ENCODE peak calls at places on chromosomes 13 and 19, in six cellular contexts. One of them, this sample, is unnamed. For H3K27me3, the result is how much of the 10 kb centered on the place peaks cover.

GRCh38 chr19:3207466-3208242 is 16.8 kb upstream of the CELF5 start:
- DNase-seq in neuronal stem cell: no peak
- DNase-seq in heart left ventricle: no peak
- DNase-seq in body of pancreas: no peak
- DNase-seq in WERI-Rb-1: peak
- DNase-seq in heart right ventricle: no peak
- DNase-seq in this sample: peak

GRCh38 chr19:18416778-18417249 is 2.4 kb upstream of the SSBP4 start:
- DNase-seq in neuronal stem cell: peak
- DNase-seq in heart left ventricle: peak
- DNase-seq in body of pancreas: peak
- DNase-seq in WERI-Rb-1: peak
- DNase-seq in heart right ventricle: peak
- DNase-seq in this sample: peak

GRCh38 chr13:85260896-85261295 is 538.3 kb downstream of the SLITRK6 start:
- DNase-seq in neuronal stem cell: no peak
- DNase-seq in heart left ventricle: no peak
- DNase-seq in body of pancreas: no peak
- DNase-seq in WERI-Rb-1: no peak
- DNase-seq in heart right ventricle: no peak
- DNase-seq in this sample: no peak

GRCh38 chr13:46885018-46885417 is 11.8 kb downstream of the HTR2A start:
- DNase-seq in neuronal stem cell: no peak
- DNase-seq in heart left ventricle: no peak
- DNase-seq in body of pancreas: no peak
- DNase-seq in WERI-Rb-1: no peak
- DNase-seq in heart right ventricle: no peak
- DNase-seq in this sample: no peak

GRCh38 chr19:51799998-51800848 is 5.3 kb downstream of the FPR3 start:
- DNase-seq in neuronal stem cell: no peak
- DNase-seq in heart left ventricle: peak
- DNase-seq in body of pancreas: peak
- DNase-seq in WERI-Rb-1: no peak
- DNase-seq in heart right ventricle: peak
- DNase-seq in this sample: no peak

GRCh38 chr19:51365211-51366049 is 758 bp downstream of the ETFB start:
- DNase-seq in neuronal stem cell: no peak
- DNase-seq in heart left ventricle: no peak
- DNase-seq in body of pancreas: peak
- DNase-seq in WERI-Rb-1: no peak
- DNase-seq in heart right ventricle: peak
- DNase-seq in this sample: no peak

GRCh38 chr13:98549006-98549727 is 27.7 kb downstream of the STK24 start:
- DNase-seq in neuronal stem cell: no peak
- DNase-seq in heart left ventricle: no peak
- DNase-seq in body of pancreas: no peak
- DNase-seq in WERI-Rb-1: no peak
- DNase-seq in heart right ventricle: no peak
- DNase-seq in this sample: no peak

GRCh38 chr19:29048873-29049272 is 164.1 kb downstream of the UQCRFS1 start:
- DNase-seq in neuronal stem cell: no peak
- DNase-seq in heart left ventricle: no peak
- DNase-seq in body of pancreas: no peak
- DNase-seq in WERI-Rb-1: no peak
- DNase-seq in heart right ventricle: no peak
- DNase-seq in this sample: no peak

GRCh38 chr13:51122868-51123267 is 11.8 kb upstream of the C13orf42 start:
- DNase-seq in neuronal stem cell: no peak
- DNase-seq in heart left ventricle: no peak
- DNase-seq in body of pancreas: no peak
- DNase-seq in WERI-Rb-1: peak
- DNase-seq in heart right ventricle: no peak
- DNase-seq in this sample: no peak

GRCh38 chr19:36115453-36116343 is at the start of gene TBCB:
- DNase-seq in neuronal stem cell: no peak
- DNase-seq in heart left ventricle: peak
- DNase-seq in body of pancreas: no peak
- DNase-seq in WERI-Rb-1: no peak
- DNase-seq in heart right ventricle: peak
- DNase-seq in this sample: peak

GRCh38 chr19:2969104-2969504 is 8.3 kb upstream of the TLE6 start:
- DNase-seq in neuronal stem cell: no peak
- DNase-seq in heart left ventricle: peak
- DNase-seq in body of pancreas: peak
- DNase-seq in WERI-Rb-1: no peak
- DNase-seq in heart right ventricle: peak
- DNase-seq in this sample: no peak

GRCh38 chr19:3509566-3509989 is 3.5 kb downstream of the FZR1 start:
- DNase-seq in neuronal stem cell: no peak
- DNase-seq in heart left ventricle: no peak
- DNase-seq in body of pancreas: no peak
- DNase-seq in WERI-Rb-1: no peak
- DNase-seq in heart right ventricle: no peak
- DNase-seq in this sample: no peak

GRCh38 chr13:81664872-81665271 is 1323.9 kb upstream of the SPRY2 start:
- DNase-seq in neuronal stem cell: no peak
- DNase-seq in heart left ventricle: no peak
- DNase-seq in body of pancreas: no peak
- DNase-seq in WERI-Rb-1: no peak
- DNase-seq in heart right ventricle: no peak
- DNase-seq in this sample: no peak

GRCh38 chr19:4988770-4989251 is 19.9 kb downstream of the KDM4B start:
- DNase-seq in neuronal stem cell: peak
- DNase-seq in heart left ventricle: no peak
- DNase-seq in body of pancreas: no peak
- DNase-seq in WERI-Rb-1: peak
- DNase-seq in heart right ventricle: peak
- DNase-seq in this sample: peak
- H3K4me3 ChIP-seq in neuronal stem cell: no peak
- H3K4me3 ChIP-seq in heart left ventricle: no peak
- H3K4me3 ChIP-seq in body of pancreas: no peak
- H3K4me3 ChIP-seq in WERI-Rb-1: peak
- H3K4me3 ChIP-seq in heart right ventricle: no peak
- H3K4me3 ChIP-seq in this sample: no peak

DNA sequence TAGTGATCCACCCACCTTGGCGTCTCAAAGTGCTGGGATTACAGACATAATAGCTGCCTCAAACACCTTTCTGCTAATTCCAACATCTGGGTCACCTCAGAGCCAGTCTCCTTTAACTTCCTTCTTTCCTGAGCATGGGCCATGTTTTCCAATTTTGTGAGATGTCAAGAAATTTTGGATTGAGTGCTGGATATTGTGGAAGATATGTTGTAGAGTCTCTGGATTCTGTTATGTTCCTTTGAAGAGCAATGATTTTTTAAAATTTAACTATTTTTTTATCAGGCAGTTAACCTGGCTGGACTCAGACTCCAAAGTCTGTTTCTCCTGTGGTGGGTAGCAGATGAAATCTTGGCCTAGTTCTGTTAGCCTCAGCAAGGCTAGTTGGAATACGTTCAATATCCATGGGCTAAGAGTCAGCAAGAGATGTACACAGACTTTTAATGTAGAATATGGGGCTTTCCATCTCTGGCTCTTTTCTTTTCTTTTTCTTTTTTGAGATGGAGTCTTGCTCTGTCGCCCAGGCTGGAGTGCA is 22.0 kb downstream of the CERS4 start:
- DNase-seq in neuronal stem cell: no peak
- DNase-seq in heart left ventricle: no peak
- DNase-seq in body of pancreas: no peak
- DNase-seq in WERI-Rb-1: no peak
- DNase-seq in heart right ventricle: no peak
- DNase-seq in this sample: no peak
- H3K27me3 ChIP-seq in neuronal stem cell: under half
- H3K27me3 ChIP-seq in heart left ventricle: under half
- H3K27me3 ChIP-seq in body of pancreas: under half
- H3K27me3 ChIP-seq in WERI-Rb-1: under half
- H3K27me3 ChIP-seq in heart right ventricle: under half
- H3K27me3 ChIP-seq in this sample: under half

GRCh38 chr19:54189668-54190502 is 505 bp upstream of the MBOAT7 start:
- DNase-seq in neuronal stem cell: peak
- DNase-seq in heart left ventricle: peak
- DNase-seq in body of pancreas: peak
- DNase-seq in WERI-Rb-1: peak
- DNase-seq in heart right ventricle: peak
- DNase-seq in this sample: peak
- H3K4me3 ChIP-seq in neuronal stem cell: peak
- H3K4me3 ChIP-seq in heart left ventricle: peak
- H3K4me3 ChIP-seq in body of pancreas: peak
- H3K4me3 ChIP-seq in WERI-Rb-1: peak
- H3K4me3 ChIP-seq in heart right ventricle: peak
- H3K4me3 ChIP-seq in this sample: peak

DNA sequence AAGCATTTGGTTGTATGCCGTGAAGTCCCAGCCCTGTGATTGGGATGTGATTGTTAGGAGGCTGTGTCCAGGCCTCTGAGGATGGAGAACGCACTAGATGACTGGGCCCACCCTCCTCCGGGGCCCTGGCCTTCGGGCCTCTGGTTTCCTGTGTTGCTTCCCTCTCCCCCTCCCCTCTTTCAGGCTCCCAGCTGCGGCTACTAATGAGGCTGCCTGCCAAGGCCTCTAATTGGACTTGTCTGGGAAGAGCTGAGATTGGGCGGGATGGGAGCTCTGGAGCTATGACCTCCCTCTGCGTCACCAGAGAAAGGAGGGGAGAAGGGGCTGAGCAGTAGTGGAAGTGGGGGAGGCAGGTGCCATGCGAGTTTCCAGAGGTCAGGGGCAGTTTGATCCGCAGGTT is 9.9 kb downstream of the PTH2 start:
- DNase-seq in neuronal stem cell: no peak
- DNase-seq in heart left ventricle: peak
- DNase-seq in body of pancreas: no peak
- DNase-seq in WERI-Rb-1: no peak
- DNase-seq in heart right ventricle: peak
- DNase-seq in this sample: no peak
- H3K27me3 ChIP-seq in neuronal stem cell: under half
- H3K27me3 ChIP-seq in heart left ventricle: under half
- H3K27me3 ChIP-seq in body of pancreas: under half
- H3K27me3 ChIP-seq in WERI-Rb-1: under half
- H3K27me3 ChIP-seq in heart right ventricle: under half
- H3K27me3 ChIP-seq in this sample: under half

GRCh38 chr13:112617754-112618375 is 29.9 kb upstream of the TUBGCP3 start:
- DNase-seq in neuronal stem cell: no peak
- DNase-seq in heart left ventricle: no peak
- DNase-seq in body of pancreas: no peak
- DNase-seq in WERI-Rb-1: peak
- DNase-seq in heart right ventricle: no peak
- DNase-seq in this sample: no peak

GRCh38 chr13:112623051-112623711 is 35.2 kb upstream of the TUBGCP3 start:
- DNase-seq in neuronal stem cell: no peak
- DNase-seq in heart left ventricle: no peak
- DNase-seq in body of pancreas: no peak
- DNase-seq in WERI-Rb-1: no peak
- DNase-seq in heart right ventricle: no peak
- DNase-seq in this sample: no peak

GRCh38 chr13:112622375-112622774 is 34.4 kb upstream of the TUBGCP3 start:
- DNase-seq in neuronal stem cell: no peak
- DNase-seq in heart left ventricle: no peak
- DNase-seq in body of pancreas: no peak
- DNase-seq in WERI-Rb-1: no peak
- DNase-seq in heart right ventricle: no peak
- DNase-seq in this sample: no peak

GRCh38 chr13:112618501-112618900 is 30.5 kb upstream of the TUBGCP3 start:
- DNase-seq in neuronal stem cell: no peak
- DNase-seq in heart left ventricle: no peak
- DNase-seq in body of pancreas: no peak
- DNase-seq in WERI-Rb-1: peak
- DNase-seq in heart right ventricle: no peak
- DNase-seq in this sample: no peak

DNA sequence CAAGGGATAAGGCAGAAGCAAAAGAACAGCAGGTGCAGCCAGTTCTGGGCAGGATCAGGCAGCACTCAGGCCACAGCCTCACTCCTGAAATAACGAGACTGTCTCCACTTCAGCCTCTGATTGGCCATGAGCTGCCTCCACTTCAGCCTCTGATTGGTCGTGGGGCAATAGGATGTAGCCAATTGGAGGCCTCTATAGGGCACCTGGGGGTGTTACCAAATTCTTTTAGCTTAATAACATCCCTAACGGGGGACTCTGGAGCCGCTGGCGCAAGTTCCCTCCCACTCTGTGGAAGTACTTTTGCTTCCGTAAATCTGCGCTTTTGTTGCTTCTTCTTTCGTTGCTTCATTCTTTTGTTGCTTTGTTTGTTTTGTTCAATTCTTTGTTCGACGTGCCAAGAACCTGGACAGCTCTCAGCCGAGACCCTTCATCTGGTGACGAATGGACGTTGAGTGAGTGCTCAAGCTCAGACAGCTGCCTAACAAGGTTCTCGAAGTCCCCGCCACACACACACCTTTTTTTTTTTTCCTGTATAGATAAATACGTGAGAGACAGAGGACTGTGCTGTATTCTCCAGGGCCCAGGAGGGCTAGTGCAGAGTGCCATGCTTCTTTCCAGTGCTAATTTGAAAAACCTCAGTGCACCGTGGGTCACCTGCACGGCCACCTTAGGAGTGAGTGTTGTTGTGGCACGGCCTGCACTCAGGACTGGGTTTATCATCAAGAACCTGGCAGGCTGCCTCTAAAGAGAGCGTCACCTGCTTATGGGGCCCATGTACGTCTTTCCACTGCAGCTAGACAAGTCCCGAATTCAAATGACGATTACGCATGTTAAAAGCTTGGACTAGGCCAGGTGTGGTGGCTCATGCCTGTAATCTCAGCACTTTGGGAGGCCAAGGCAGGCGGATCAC is 32.0 kb upstream of the TUBGCP3 start:
- DNase-seq in neuronal stem cell: peak
- DNase-seq in heart left ventricle: no peak
- DNase-seq in body of pancreas: no peak
- DNase-seq in WERI-Rb-1: peak
- DNase-seq in heart right ventricle: no peak
- DNase-seq in this sample: peak
- H3K4me3 ChIP-seq in neuronal stem cell: peak
- H3K4me3 ChIP-seq in heart left ventricle: no peak
- H3K4me3 ChIP-seq in body of pancreas: no peak
- H3K4me3 ChIP-seq in WERI-Rb-1: no peak
- H3K4me3 ChIP-seq in heart right ventricle: no peak
- H3K4me3 ChIP-seq in this sample: peak

DNA sequence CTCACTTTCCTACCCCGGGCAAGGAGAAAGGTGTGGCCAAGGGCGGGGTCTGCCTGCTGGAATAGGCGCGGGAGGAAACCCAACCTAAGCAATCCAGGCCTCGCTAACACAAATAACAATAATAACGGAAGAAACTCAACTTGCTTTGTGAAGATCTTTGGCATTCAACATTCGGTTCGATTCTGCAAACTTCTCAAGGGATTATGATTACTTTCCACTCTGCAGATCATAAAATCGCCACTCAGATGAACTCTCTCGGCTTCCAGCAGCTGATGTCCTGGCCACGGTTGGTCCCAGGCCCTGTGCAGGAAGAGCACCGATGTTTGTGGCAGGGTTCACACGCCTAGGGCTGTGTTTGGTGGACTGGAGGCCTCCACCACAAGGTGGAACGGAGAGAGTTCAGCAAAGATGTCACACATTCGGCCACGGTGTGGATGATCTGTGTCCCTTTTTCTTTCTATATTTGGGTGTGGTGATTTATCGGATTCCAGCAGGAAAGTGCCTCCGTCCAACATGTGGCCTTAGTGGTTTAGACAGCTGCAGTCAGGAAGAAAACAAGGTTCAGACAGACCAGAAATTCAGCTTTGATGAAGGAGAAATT is 420 bp upstream of the SHISA2 start:
- DNase-seq in neuronal stem cell: no peak
- DNase-seq in heart left ventricle: no peak
- DNase-seq in body of pancreas: no peak
- DNase-seq in WERI-Rb-1: peak
- DNase-seq in heart right ventricle: no peak
- DNase-seq in this sample: peak
- H3K27me3 ChIP-seq in neuronal stem cell: under half
- H3K27me3 ChIP-seq in heart left ventricle: half or more
- H3K27me3 ChIP-seq in body of pancreas: under half
- H3K27me3 ChIP-seq in WERI-Rb-1: under half
- H3K27me3 ChIP-seq in heart right ventricle: half or more
- H3K27me3 ChIP-seq in this sample: under half